ENCODE peak calls at places on chromosomes 11 and 22, in eight cellular contexts. T is progenitor cell of endocrine pancreas, J is foreskin fibroblast, B is cardiac muscle cell, C is astrocyte of the spinal cord, Z is tibial artery, E is GM13976, O is lower leg skin. Y is an unnamed sample.

GRCh38 chr11:36019722-36020121 is 75.9 kb downstream of the LDLRAD3 start:
- DNase-seq in T (no peak), Z (no peak), J (no peak), O (no peak), E (no peak), B (no peak), C (no peak), Y (no peak)

GRCh38 chr11:10139656-10140055 is 154.4 kb downstream of the SBF2 start:
- DNase-seq in O (no peak), J (peak), Z (no peak), C (peak), T (no peak), B (no peak), E (no peak), Y (peak)

GRCh38 chr22:26942301-26942927 is 285.0 kb downstream of the MIAT start:
- DNase-seq in Z (no peak), J (no peak), C (no peak), B (no peak), O (no peak), T (no peak), E (no peak), Y (no peak)

GRCh38 chr22:37686002-37686982 is at the start of gene NOL12:
- DNase-seq in T (peak), C (peak), B (peak), Z (peak), E (peak), J (peak), O (peak), Y (peak)

GRCh38 chr11:118633979-118634378 is 26.6 kb downstream of the PHLDB1 start:
- DNase-seq in E (no peak), C (peak), J (peak), T (no peak), B (no peak), O (no peak), Z (no peak), Y (peak)

GRCh38 chr11:110134120-110134519 is 40.9 kb downstream of the ZC3H12C start:
- DNase-seq in C (peak), O (no peak), Z (no peak), B (no peak), J (no peak), T (no peak), E (no peak), Y (no peak)

GRCh38 chr22:19666663-19667593 is 47.4 kb upstream of the SEPTIN5 start:
- DNase-seq in T (no peak), O (no peak), Z (no peak), E (no peak), J (no peak), B (no peak), C (peak), Y (peak)

GRCh38 chr11:67646535-67647336 is 3.8 kb downstream of the ACY3 start:
- DNase-seq in E (peak), O (no peak), C (no peak), T (no peak), B (no peak), Z (no peak), J (no peak), Y (no peak)

GRCh38 chr11:4466168-4466891 is 16.1 kb upstream of the OR52K1 start:
- DNase-seq in E (no peak), T (no peak), C (no peak), B (no peak), O (no peak), J (no peak), Z (no peak), Y (no peak)

GRCh38 chr11:134746609-134747008 is 334.6 kb upstream of the B3GAT1 start:
- DNase-seq in T (no peak), C (no peak), E (no peak), J (no peak), Z (no peak), B (no peak), O (no peak), Y (no peak)

GRCh38 chr11:9815486-9816136 is 151.7 kb downstream of the SWAP70 start:
- DNase-seq in B (no peak), C (peak), Z (peak), E (no peak), O (peak), J (peak), T (no peak), Y (peak)

GRCh38 chr22:20400606-20401375 is 6.8 kb downstream of the ZNF74 start:
- DNase-seq in B (no peak), Z (no peak), T (no peak), J (no peak), C (no peak), E (no peak), O (no peak), Y (no peak)

GRCh38 chr11:1573847-1574255 is 1.8 kb upstream of the DUSP8 start:
- DNase-seq in T (no peak), J (no peak), B (no peak), C (no peak), E (peak), Z (peak), O (no peak), Y (no peak)

GRCh38 chr11:99739464-99740089 is 718.8 kb downstream of the CNTN5 start:
- DNase-seq in Z (no peak), O (no peak), C (peak), E (peak), T (no peak), B (peak), J (no peak), Y (no peak)

GRCh38 chr22:27973851-27974250 is 54.8 kb upstream of the PITPNB start:
- DNase-seq in E (no peak), B (no peak), C (no peak), J (no peak), Z (no peak), O (no peak), T (no peak), Y (no peak)

GRCh38 chr11:68370211-68371111 is 58.1 kb downstream of the LRP5 start:
- DNase-seq in Z (peak), T (no peak), J (no peak), E (peak), C (no peak), O (no peak), B (peak), Y (no peak)

GRCh38 chr11:76380161-76380976 is 563 bp downstream of the THAP12 start:
- DNase-seq in T (no peak), Z (peak), O (no peak), E (peak), J (peak), B (peak), C (peak), Y (peak)

GRCh38 chr11:22928207-22928917 is 68.1 kb upstream of the CCDC179 start:
- DNase-seq in E (no peak), B (no peak), O (no peak), T (no peak), Z (no peak), C (no peak), J (no peak), Y (no peak)
- TF ChIP-seq CTCF in E (no peak), B (no peak), O (no peak), T (peak), Z (no peak), C (peak), J (no peak), Y (peak)

DNA sequence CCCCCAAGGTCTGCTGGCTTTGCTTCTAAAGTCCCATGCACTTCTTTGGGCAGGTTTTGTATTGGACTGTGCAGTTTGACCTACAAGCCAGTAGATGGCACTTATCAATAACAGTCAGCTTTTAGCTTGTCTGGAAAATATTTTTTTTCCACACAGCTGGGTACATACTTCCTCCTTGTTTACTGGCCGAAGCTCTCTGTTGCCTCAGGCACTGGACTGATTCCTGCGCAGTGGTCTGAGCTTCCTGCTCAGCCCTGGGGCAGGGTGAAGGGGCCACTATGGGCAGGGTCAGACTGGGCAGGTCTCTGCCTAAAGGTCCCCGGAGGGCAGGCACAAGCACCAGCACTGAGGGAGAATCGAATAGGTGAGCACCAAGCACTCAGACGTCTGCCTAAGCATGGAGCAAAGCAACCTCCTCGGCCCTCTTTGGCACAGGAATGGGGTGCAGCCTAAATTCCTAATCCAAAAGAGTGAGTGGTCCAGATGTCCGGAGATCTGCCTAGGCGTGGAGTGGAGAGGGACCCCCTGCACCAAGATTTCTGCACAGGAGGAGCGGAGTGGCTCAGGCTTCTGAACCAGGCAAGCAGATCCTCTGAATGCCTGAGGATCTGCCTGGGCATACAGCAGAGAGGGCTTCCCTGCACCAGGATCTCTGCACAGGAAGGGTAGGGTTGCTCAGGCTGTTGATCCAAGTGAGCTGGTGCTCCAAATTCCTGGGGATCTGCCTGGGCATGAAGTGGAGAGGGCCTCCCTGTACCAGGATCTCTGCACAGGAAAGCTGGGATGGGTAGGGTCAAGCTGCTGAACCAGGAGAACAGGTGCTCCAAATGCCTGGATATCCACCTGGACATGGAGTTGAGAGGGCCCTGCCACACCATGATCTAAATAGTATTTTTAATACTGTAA is 105.9 kb upstream of the C11orf58 start:
- DNase-seq in C (peak), J (no peak), T (no peak), O (no peak), Z (no peak), B (peak), E (no peak), Y (peak)
- TF ChIP-seq CTCF in C (peak), J (peak), T (peak), O (no peak), Z (no peak), B (peak), E (no peak), Y (peak)

GRCh38 chr22:39543095-39543494 is 10.5 kb upstream of the RPS19BP1 start:
- DNase-seq in Z (no peak), B (peak), J (no peak), E (no peak), T (no peak), C (no peak), O (no peak), Y (no peak)
- TF ChIP-seq CTCF in Z (no peak), B (peak), J (peak), E (peak), T (peak), C (peak), O (no peak), Y (peak)

DNA sequence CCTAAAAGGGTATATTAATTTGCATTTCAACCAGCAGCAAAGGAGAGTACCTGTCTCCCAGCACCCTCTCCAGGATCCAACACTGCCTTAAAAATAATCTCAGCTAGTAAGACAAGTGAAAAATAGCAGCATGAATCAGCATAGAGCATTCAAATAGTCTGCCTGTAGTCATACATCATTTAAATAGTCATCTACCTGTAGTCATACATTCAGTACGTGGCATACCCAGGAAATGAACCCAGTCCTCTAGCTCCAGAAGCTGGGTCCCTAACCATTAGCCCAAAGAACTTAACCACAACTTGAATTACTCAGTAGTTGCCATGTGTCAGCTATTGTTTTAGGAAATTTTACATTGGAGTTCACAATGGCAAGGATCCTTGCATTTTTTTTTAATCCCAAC is 9.3 kb downstream of the TENM4 start:
- DNase-seq in B (no peak), O (no peak), C (peak), E (no peak), J (peak), Z (no peak), T (no peak), Y (peak)
- TF ChIP-seq CTCF in B (no peak), O (no peak), C (no peak), E (no peak), J (no peak), Z (no peak), T (no peak), Y (no peak)

DNA sequence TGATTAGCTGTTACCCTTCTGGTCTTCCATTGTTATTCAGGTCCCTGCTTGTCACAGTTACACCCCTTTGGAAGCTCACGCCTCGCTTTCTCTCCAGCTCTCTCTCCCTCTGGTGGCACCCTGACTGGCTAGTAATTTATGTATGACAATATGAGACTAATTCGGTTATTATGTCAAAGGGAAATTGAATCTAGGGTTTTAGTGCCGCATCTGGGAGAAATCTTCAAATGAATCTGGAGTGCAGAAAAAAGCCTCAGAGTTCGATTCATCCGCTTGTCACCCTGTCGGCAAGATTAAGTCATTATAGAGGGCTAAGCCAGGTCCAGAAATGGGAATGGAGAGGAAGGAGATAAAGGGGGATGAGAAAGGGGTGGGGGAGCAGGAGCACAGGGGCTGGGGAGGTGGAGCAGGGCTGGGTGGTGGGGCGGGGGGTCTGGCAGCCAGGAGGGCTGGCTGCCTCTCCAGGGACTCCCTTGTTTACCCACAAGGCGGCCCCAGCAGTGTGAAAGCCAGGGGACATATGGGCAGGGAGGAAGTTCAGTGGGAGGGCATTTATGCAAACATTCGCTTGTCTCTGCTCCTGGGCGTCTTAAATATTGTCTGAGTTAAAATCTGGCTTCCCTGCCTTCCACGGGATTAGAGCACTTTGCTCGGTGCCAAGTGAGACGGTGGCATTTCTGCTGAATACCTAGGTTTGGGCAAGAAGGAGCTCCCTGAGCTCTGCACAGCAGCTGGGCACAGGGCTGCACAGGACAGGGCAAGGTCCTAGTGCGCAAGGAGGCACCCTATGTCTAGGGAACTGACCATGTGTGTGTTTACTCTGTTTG is 179.1 kb upstream of the NECTIN1 start:
- DNase-seq in B (no peak), T (no peak), J (no peak), O (no peak), Z (no peak), C (no peak), E (no peak), Y (no peak)
- TF ChIP-seq CTCF in B (no peak), T (peak), J (no peak), O (no peak), Z (no peak), C (no peak), E (no peak), Y (no peak)

GRCh38 chr22:22892096-22893052 is 4.8 kb downstream of the IGLL5 start:
- DNase-seq in Z (no peak), J (no peak), E (no peak), T (no peak), B (no peak), O (no peak), C (no peak), Y (no peak)
- TF ChIP-seq CTCF in Z (no peak), J (no peak), E (no peak), T (no peak), B (no peak), O (no peak), C (no peak), Y (no peak)

DNA sequence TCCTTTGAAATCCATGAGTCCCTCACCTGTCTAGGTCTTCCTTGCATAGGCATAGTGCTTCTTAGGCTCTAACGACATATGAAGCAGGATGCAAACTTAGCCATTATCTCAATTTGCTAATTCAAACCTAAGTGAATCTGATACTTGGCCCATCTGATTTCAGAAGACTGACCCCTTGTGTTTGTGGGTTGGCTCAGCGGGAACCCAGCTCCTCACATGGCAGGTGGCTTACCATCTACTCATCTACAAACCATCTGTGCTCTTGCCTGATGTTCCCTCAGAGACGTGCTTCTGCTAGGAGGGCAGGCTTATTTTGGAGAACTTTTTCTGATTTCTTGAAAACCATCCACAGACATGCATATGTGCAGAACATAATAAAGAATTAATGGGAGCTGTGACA is 15.2 kb downstream of the ELMOD1 start:
- DNase-seq in C (no peak), Z (no peak), J (no peak), B (no peak), T (no peak), O (no peak), E (no peak), Y (no peak)
- TF ChIP-seq CTCF in C (peak), Z (no peak), J (no peak), B (no peak), T (no peak), O (no peak), E (no peak), Y (peak)

GRCh38 chr11:71423181-71423790 is 24.9 kb downstream of the DHCR7 start:
- DNase-seq in Z (no peak), E (no peak), C (no peak), J (no peak), O (no peak), B (no peak), T (no peak), Y (no peak)
- TF ChIP-seq CTCF in Z (no peak), E (no peak), C (no peak), J (no peak), O (no peak), B (no peak), T (no peak), Y (no peak)